ENCODE peak calls at places on chromosomes 13 and 19, in four cellular contexts. A is HCT116, E is SK-N-SH, R is HepG2. F is an unnamed sample.

GRCh38 chr19:1510807-1511206 is 2.0 kb downstream of the ADAMTSL5 start:
- DNase-seq in A (no peak), E (no peak), R (no peak), F (no peak)

GRCh38 chr19:55446060-55446459 is 3.0 kb upstream of the SHISA7 start:
- DNase-seq in R (peak; percentile 49), A (no peak), E (no peak), F (no peak)

GRCh38 chr13:70889163-70889562 is 780.9 kb upstream of the KLHL1 start:
- DNase-seq in A (no peak), E (no peak), R (peak; percentile 94), F (no peak)

GRCh38 chr13:84439108-84439507 is 556.8 kb upstream of the SLITRK1 start:
- DNase-seq in R (no peak), A (no peak), E (no peak), F (no peak)

GRCh38 chr13:96034662-96035061 is 18.5 kb downstream of the UGGT2 start:
- DNase-seq in A (no peak), R (no peak), E (no peak), F (no peak)

GRCh38 chr13:39036212-39036611 is 1.7 kb downstream of the PROSER1 start:
- DNase-seq in A (no peak), E (no peak), R (peak; percentile 25), F (no peak)

GRCh38 chr19:37855098-37855497 is 51.3 kb downstream of the WDR87 start:
- DNase-seq in A (no peak), E (peak; percentile 95), R (no peak), F (peak; percentile 55)

GRCh38 chr13:106372199-106373160 is 163.0 kb downstream of the EFNB2 start:
- DNase-seq in E (no peak), R (no peak), A (no peak), F (no peak)

GRCh38 chr19:16078759-16079707 is 2.7 kb downstream of the TPM4 start:
- DNase-seq in A (peak; percentile 67), R (peak; percentile 79), E (peak; percentile 68), F (no peak)

GRCh38 chr13:99314640-99315176 is 7.5 kb upstream of the GPR183 start:
- DNase-seq in A (peak; percentile 96), R (no peak), E (no peak), F (no peak)

GRCh38 chr19:3343619-3344502 is 22.5 kb upstream of the NFIC start:
- DNase-seq in E (peak; percentile 97), R (peak; percentile 86), A (peak; percentile 87), F (no peak)

GRCh38 chr19:6532244-6532999 is 1.6 kb downstream of the TNFSF9 start:
- DNase-seq in E (no peak), R (no peak), A (no peak), F (no peak)

GRCh38 chr13:42525035-42525504 is 48.9 kb upstream of the TNFSF11 start:
- DNase-seq in A (no peak), R (no peak), E (no peak), F (no peak)

GRCh38 chr19:15640904-15641597 is 354 bp downstream of the CYP4F3 start:
- DNase-seq in A (no peak), R (peak; percentile 87), E (no peak), F (no peak)

GRCh38 chr19:3145909-3146676 is 10.3 kb downstream of the GNA15 start:
- DNase-seq in A (no peak), R (no peak), E (no peak), F (no peak)

GRCh38 chr13:62747152-62747551 is 1331.5 kb upstream of the PCDH20 start:
- DNase-seq in A (no peak), R (no peak), E (no peak), F (no peak)

GRCh38 chr13:51342706-51343105 is 3.2 kb downstream of the SERPINE3 start:
- DNase-seq in E (no peak), A (no peak), R (no peak), F (no peak)

GRCh38 chr13:84844473-84844872 is 954.7 kb downstream of the SLITRK6 start:
- DNase-seq in E (peak; percentile 32), A (peak; percentile 4), R (peak; percentile 1), F (peak; percentile 15)

GRCh38 chr13:39326471-39326870 is 276.5 kb downstream of the LHFPL6 start:
- DNase-seq in R (no peak), E (no peak), A (no peak), F (no peak)

GRCh38 chr13:109941221-109941620 is 154.8 kb upstream of the IRS2 start:
- DNase-seq in A (no peak), R (no peak), E (no peak), F (no peak)

GRCh38 chr13:23468811-23469210 is 35.3 kb upstream of the SACS start:
- DNase-seq in E (peak; percentile 75), R (no peak), A (no peak), F (no peak)

GRCh38 chr19:54172764-54173699 is at the start of gene TMC4:
- DNase-seq in E (no peak), A (peak; percentile 63), R (no peak), F (no peak)

GRCh38 chr13:114152831-114153371 is 20.5 kb upstream of the RASA3 start:
- DNase-seq in E (no peak), R (no peak), A (no peak), F (no peak)

GRCh38 chr13:36363464-36363863 is 17.3 kb upstream of the SPART start:
- DNase-seq in E (no peak), A (no peak), R (no peak), F (no peak)

GRCh38 chr13:32964987-32965386 is 51.2 kb upstream of the KL start:
- DNase-seq in A (no peak), E (no peak), R (no peak), F (no peak)

GRCh38 chr13:91400094-91400462 is 1.7 kb downstream of the GPC5 start:
- DNase-seq in R (no peak), E (no peak), A (no peak), F (no peak)

GRCh38 chr13:77529501-77529840 is 6.0 kb upstream of the SCEL start:
- DNase-seq in R (no peak), E (no peak), A (no peak), F (no peak)

GRCh38 chr13:79637086-79637763 is 156.3 kb downstream of the NDFIP2 start:
- DNase-seq in E (no peak), A (no peak), R (no peak), F (no peak)

GRCh38 chr19:47540748-47541147 is 25.9 kb upstream of the NAPA start:
- DNase-seq in A (no peak), E (no peak), R (peak; percentile 31), F (no peak)

DNA sequence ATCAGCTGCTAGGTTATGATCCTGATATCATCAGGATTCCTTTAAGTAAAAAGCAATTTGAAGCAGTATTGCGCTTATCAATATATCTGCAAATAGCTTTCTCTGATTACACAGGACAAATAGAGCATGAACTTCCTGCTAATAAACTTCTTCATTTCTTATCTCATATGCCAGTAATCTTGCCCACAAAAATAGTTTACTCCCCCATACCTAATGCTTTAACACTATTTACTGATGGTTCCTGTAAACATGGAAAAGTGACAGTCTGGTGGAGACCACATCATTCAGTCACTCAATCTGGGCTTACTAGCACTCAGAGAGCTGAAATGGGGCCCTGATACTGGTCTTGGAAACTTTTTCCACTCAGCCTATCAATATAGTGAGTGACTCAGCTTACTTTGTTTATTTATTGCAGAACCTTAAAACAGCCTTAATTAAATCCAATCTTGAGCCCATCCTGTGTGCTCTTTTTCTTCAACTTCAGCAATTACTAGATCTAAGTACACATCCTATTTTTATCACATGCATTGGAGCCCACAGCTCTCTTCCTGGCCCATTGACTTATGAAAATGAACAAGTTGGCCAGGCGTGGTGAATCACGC is 1464.3 kb downstream of the UQCRFS1 start:
- DNase-seq in R (no peak), E (no peak), A (no peak), F (no peak)
- TF ChIP-seq YY1 in R (no peak), E (no peak), A (no peak), F (no peak)

DNA sequence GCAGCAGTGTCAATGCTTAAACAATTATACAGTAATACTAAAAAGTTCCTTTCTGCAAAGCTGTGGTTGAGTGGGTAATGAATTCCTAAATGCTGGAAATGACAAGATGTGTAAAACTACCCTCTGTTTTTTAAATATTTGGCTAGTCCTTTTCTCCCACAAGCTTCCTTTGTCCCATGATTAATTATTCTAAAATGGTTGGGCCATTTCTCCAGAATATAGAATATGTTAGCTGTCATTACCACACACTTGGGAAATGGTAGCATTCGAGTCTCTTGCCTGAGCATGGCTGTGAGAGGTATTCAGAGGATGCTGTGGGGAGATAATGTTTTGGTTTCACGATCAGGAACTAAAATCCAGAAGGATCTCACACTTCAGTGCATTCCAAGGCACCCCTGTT is 1185.8 kb downstream of the UQCRFS1 start:
- DNase-seq in A (no peak), E (no peak), R (no peak), F (no peak)
- TF ChIP-seq YY1 in A (no peak), E (no peak), R (no peak), F (no peak)

GRCh38 chr19:18428837-18429674 is 8.9 kb downstream of the ISYNA1 start:
- DNase-seq in R (no peak), A (no peak), E (peak; percentile 95), F (peak; percentile 88)

GRCh38 chr19:18430417-18431144 is 7.4 kb downstream of the ISYNA1 start:
- DNase-seq in A (no peak), E (no peak), R (no peak), F (no peak)

GRCh38 chr19:18428173-18428836 is 9.1 kb downstream of the SSBP4 start:
- DNase-seq in A (no peak), R (no peak), E (no peak), F (no peak)

GRCh38 chr19:18431351-18432197 is 6.4 kb downstream of the ISYNA1 start:
- DNase-seq in A (no peak), R (no peak), E (no peak), F (no peak)

GRCh38 chr19:18429717-18430416 is 8.1 kb downstream of the ISYNA1 start:
- DNase-seq in A (no peak), R (no peak), E (no peak), F (no peak)
- TF ChIP-seq YY1 in A (no peak), R (no peak), E (no peak), F (no peak)

GRCh38 chr13:111006508-111007031 is 91.7 kb upstream of the ANKRD10 start:
- DNase-seq in E (no peak), R (no peak), A (no peak), F (peak; percentile 8)
- TF ChIP-seq YY1 in E (no peak), R (no peak), A (no peak), F (no peak)

GRCh38 chr13:98039261-98039660 is 85.8 kb downstream of the IPO5 start:
- DNase-seq in A (no peak), E (no peak), R (no peak), F (no peak)

GRCh38 chr13:98032168-98032567 is 78.7 kb downstream of the IPO5 start:
- DNase-seq in A (no peak), E (no peak), R (no peak), F (no peak)

GRCh38 chr13:98035373-98035772 is 81.9 kb downstream of the IPO5 start:
- DNase-seq in E (no peak), A (no peak), R (no peak), F (no peak)

GRCh38 chr13:98033277-98034247 is 80.1 kb downstream of the IPO5 start:
- DNase-seq in E (peak; percentile 39), R (peak; percentile 85), A (peak; percentile 16), F (no peak)
- TF ChIP-seq YY1 in E (no peak), R (no peak), A (no peak), F (no peak)

DNA sequence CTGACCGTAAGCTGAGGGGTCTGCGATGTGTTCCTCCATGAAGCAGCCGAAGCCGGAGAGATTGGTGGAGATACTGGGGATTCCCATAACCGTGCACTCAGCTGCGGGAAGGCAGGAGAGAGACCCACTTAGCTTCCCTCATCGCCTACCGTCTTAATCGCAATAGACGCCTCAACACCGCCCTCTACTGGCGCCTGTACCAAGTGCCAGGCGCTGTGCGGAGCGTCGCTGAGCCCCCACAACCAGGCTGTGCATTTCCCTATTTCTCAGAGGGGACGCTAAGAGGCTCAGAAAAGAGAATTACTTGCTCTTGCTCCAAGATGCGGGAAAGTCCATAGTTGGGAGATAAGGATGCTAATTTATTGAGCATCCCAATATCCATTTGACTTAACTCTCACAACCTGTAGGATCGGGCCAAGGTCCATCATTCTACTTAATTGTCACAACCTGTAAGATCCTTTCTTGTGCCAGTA is 5.8 kb downstream of the FTL start:
- DNase-seq in E (peak; percentile 87), A (no peak), R (peak; percentile 57), F (no peak)
- TF ChIP-seq YY1 in E (no peak), A (no peak), R (peak; percentile 20), F (no peak)

F was measured in NT2/D1.